ENCODE peak calls at places on chromosomes 11 and 22, in seven cellular contexts. X, J, M, G, L, K and E are unnamed samples. For H3K9me3, the result is how much of the 10 kb centered on the place peaks cover.

GRCh38 chr11:130180491-130180890 is 20.9 kb downstream of the ST14 start:
- DNase-seq in X (peak), J (no peak), M (no peak), G (peak), L (no peak), K (no peak), E (no peak)

GRCh38 chr11:100923555-100923954 is 206.1 kb downstream of the PGR start:
- DNase-seq in X (no peak), J (no peak), M (no peak), G (no peak), L (no peak), K (no peak), E (no peak)

GRCh38 chr11:57344826-57345225 is 6.7 kb downstream of the P2RX3 start:
- DNase-seq in X (no peak), J (peak), M (no peak), G (no peak), L (no peak), K (no peak), E (no peak)

GRCh38 chr11:126122863-126123262 is 60.2 kb upstream of the CDON start:
- DNase-seq in X (no peak), J (peak), M (no peak), G (no peak), L (no peak), K (no peak), E (no peak)

GRCh38 chr11:67542169-67542568 is 18.9 kb upstream of the CABP2 start:
- DNase-seq in X (no peak), J (no peak), M (no peak), G (no peak), L (no peak), K (no peak), E (no peak)

GRCh38 chr22:26054846-26055245 is 114.4 kb upstream of the SEZ6L start:
- DNase-seq in X (no peak), J (no peak), M (no peak), G (no peak), L (no peak), K (no peak), E (no peak)

GRCh38 chr11:30855383-30856006 is 269.3 kb upstream of the MPPED2 start:
- DNase-seq in X (no peak), J (no peak), M (no peak), G (peak), L (no peak), K (no peak), E (no peak)

GRCh38 chr11:113247231-113247630 is 67.2 kb upstream of the TTC12 start:
- DNase-seq in X (no peak), J (no peak), M (no peak), G (no peak), L (no peak), K (no peak), E (no peak)

GRCh38 chr22:24200616-24201212 is 19.4 kb downstream of the SUSD2 start:
- DNase-seq in X (no peak), J (no peak), M (peak), G (no peak), L (no peak), K (no peak), E (no peak)

GRCh38 chr11:130774703-130775102 is 141.6 kb downstream of the SNX19 start:
- DNase-seq in X (no peak), J (no peak), M (no peak), G (no peak), L (peak), K (peak), E (no peak)

GRCh38 chr11:14186376-14186775 is 172.6 kb downstream of the RRAS2 start:
- DNase-seq in X (no peak), J (no peak), M (no peak), G (no peak), L (no peak), K (no peak), E (no peak)
- H3K27ac ChIP-seq in X (no peak), J (no peak), M (no peak), G (no peak), L (no peak), K (no peak), E (no peak)

GRCh38 chr22:48362736-48363404 is 1464.8 kb downstream of the BRD1 start:
- DNase-seq in X (no peak), J (peak), M (peak), G (no peak), L (no peak), K (no peak), E (no peak)
- H3K9me3 ChIP-seq in X (under half), J (under half), M (under half), G (under half), L (under half), K (under half), E (half or more)

GRCh38 chr22:49964136-49964492 is 3.5 kb downstream of the PIM3 start:
- DNase-seq in X (no peak), J (peak), M (peak), G (peak), L (peak), K (peak), E (no peak)
- H3K4me3 ChIP-seq in X (no peak), J (no peak), M (peak), G (no peak), L (no peak), K (peak), E (peak)

GRCh38 chr11:924406-925157 is 1.1 kb upstream of the AP2A2 start:
- DNase-seq in X (no peak), J (no peak), M (no peak), G (no peak), L (peak), K (peak), E (no peak)
- H3K27ac ChIP-seq in X (peak), J (peak), M (peak), G (no peak), L (no peak), K (peak), E (no peak)

DNA sequence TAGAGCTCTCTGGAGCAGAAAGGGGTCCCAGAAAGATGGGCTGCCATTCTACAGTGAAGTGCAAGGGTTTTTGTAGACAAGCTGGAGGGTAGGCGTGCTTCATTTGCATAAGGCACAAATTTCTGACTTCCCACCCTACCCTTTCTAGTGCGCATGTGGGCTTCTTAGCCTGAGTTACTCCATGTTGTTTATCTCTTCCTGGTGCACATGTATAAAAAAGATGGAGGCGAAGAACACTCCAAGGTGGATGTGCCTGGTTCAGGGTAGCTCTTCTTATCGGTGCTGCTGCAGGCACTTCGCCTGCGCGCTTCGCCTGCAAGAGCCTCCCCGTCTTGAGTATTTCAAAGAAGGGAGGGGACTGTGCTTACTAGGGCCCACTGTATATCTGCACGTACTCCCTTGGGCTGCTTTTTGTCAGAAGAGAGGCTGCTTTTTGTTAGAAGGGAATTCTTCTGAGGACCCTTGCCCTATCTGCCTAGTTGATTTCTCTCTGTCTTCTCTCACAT is 1047.3 kb upstream of the CNTN5 start:
- DNase-seq in X (no peak), J (no peak), M (no peak), G (no peak), L (no peak), K (no peak), E (no peak)
- H3K9me3 ChIP-seq in X (under half), J (under half), M (under half), G (under half), L (under half), K (under half), E (under half)

GRCh38 chr11:27061078-27061477 is 20.5 kb downstream of the BBOX1 start:
- DNase-seq in X (no peak), J (no peak), M (no peak), G (no peak), L (no peak), K (no peak), E (no peak)
- H3K4me3 ChIP-seq in X (no peak), J (no peak), M (no peak), G (no peak), L (no peak), K (no peak), E (no peak)

GRCh38 chr11:66337103-66337899 is 1.1 kb upstream of the RIN1 start:
- DNase-seq in X (no peak), J (peak), M (no peak), G (no peak), L (peak), K (no peak), E (no peak)
- H3K27ac ChIP-seq in X (peak), J (no peak), M (peak), G (no peak), L (no peak), K (peak), E (peak)

GRCh38 chr22:48955351-48956311 is 872.0 kb downstream of the BRD1 start:
- DNase-seq in X (no peak), J (peak), M (peak), G (no peak), L (no peak), K (no peak), E (no peak)
- H3K9me3 ChIP-seq in X (under half), J (under half), M (under half), G (under half), L (under half), K (under half), E (half or more)

DNA sequence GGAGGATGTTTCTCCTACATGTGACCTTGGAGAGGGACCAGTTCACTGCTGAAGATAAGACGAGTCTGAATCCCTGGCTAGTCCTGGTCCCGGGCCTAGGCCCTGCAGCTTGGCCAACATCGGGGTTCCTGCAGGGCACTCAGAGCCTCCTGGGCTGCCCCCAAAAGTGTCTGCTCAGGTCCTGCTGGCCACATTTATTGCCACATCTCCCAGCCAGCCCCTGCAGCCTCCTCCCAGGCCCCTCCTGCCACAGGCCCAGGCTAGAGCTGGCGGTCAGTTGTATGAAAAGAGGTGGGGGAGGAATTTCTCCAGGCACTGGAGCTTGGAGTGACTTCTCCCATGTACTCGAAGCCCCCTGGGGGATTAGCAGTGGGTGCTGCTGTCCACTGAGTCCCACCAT is 56.5 kb upstream of the PPARA start:
- DNase-seq in X (no peak), J (no peak), M (no peak), G (no peak), L (peak), K (no peak), E (no peak)
- H3K4me3 ChIP-seq in X (no peak), J (no peak), M (no peak), G (no peak), L (no peak), K (peak), E (no peak)

DNA sequence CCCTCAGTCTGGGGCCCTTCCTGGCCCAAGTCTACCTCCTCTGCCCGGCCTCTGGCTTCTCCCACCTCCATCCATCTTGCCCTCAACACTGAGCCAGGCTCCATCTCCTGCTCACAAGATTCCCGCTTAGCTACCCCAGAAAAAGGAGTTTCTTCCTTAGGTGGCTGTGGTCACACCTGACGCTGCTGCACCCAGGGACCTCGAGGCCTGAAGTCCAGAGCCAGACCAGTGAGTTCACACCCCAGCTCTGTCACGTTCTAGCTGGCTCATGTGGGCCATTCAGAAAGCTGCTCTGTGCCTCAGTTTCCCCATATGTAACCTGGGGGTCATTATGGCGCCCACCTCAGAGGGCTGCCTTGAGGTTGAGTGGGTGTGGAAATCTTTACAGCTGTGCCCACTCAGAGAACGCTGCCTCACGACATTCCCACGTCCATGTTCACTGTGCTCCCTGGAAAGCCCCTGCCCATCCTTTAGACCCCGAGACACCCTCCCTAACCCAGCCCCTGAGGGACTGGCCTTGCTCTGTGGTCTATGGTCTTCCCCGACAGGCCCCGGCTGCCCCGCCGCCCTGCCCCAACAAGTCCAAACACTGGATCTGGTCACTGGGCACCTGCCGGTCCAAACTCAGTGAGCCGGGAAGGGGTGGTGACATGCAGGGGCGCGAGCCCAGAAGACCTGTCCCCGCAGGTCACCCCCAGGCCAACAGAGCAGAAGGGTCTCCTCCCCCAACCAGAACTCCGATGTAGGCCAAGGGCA is 9.8 kb downstream of the PLXNB2 start:
- DNase-seq in X (no peak), J (no peak), M (no peak), G (no peak), L (no peak), K (no peak), E (no peak)
- H3K27ac ChIP-seq in X (peak), J (peak), M (peak), G (no peak), L (no peak), K (peak), E (no peak)